ENCODE peak calls at places on chromosomes 3 and 15, in seven cellular contexts. M, D, S, K, O, B and H are unnamed samples. For H3K4me1, the result is how much of the 10 kb centered on the place peaks cover.

GRCh38 chr3:196969660-196970546 is 1.3 kb upstream of the PIGZ start:
- DNase-seq in M (peak), D (peak), S (no peak), K (peak), O (peak), B (peak), H (no peak)

GRCh38 chr3:118436863-118437262 is 597.8 kb downstream of the IGSF11 start:
- DNase-seq in M (no peak), D (no peak), S (no peak), K (no peak), O (no peak), B (no peak), H (no peak)

GRCh38 chr3:16143870-16144568 is 30.5 kb upstream of the GALNT15 start:
- DNase-seq in M (no peak), D (no peak), S (no peak), K (no peak), O (no peak), B (no peak), H (no peak)

GRCh38 chr3:72458365-72458764 is 389.9 kb downstream of the SHQ1 start:
- DNase-seq in M (no peak), D (no peak), S (no peak), K (no peak), O (no peak), B (no peak), H (peak)

GRCh38 chr15:38267416-38268022 is 14.9 kb downstream of the SPRED1 start:
- DNase-seq in M (no peak), D (no peak), S (no peak), K (no peak), O (no peak), B (no peak), H (no peak)

GRCh38 chr3:86221601-86222000 is 769.3 kb downstream of the VGLL3 start:
- DNase-seq in M (no peak), D (no peak), S (no peak), K (no peak), O (no peak), B (no peak), H (no peak)

GRCh38 chr15:52289629-52290081 is 5.9 kb downstream of the MYO5C start:
- DNase-seq in M (no peak), D (no peak), S (no peak), K (peak), O (no peak), B (peak), H (no peak)

GRCh38 chr15:70356919-70357318 is 259.2 kb upstream of the TLE3 start:
- DNase-seq in M (no peak), D (no peak), S (no peak), K (no peak), O (no peak), B (no peak), H (no peak)

GRCh38 chr3:47024932-47025331 is 45.5 kb downstream of the NBEAL2 start:
- DNase-seq in M (no peak), D (no peak), S (no peak), K (no peak), O (no peak), B (no peak), H (no peak)

GRCh38 chr3:56102034-56102433 is 366.2 kb downstream of the ERC2 start:
- DNase-seq in M (no peak), D (no peak), S (no peak), K (no peak), O (no peak), B (no peak), H (no peak)

GRCh38 chr15:81024891-81025290 is 24.2 kb downstream of the TLNRD1 start:
- DNase-seq in M (no peak), D (no peak), S (no peak), K (no peak), O (no peak), B (no peak), H (no peak)

GRCh38 chr3:24773798-24774197 is 279.1 kb upstream of the THRB start:
- DNase-seq in M (peak), D (peak), S (peak), K (no peak), O (no peak), B (peak), H (peak)

GRCh38 chr3:170809975-170810357 is 60.0 kb downstream of the RPL22L1 start:
- DNase-seq in M (no peak), D (no peak), S (no peak), K (no peak), O (no peak), B (no peak), H (no peak)

GRCh38 chr3:170753421-170754344 is 116.3 kb downstream of the RPL22L1 start:
- DNase-seq in M (no peak), D (no peak), S (no peak), K (no peak), O (no peak), B (no peak), H (no peak)

GRCh38 chr3:133377396-133377795 is 22.5 kb upstream of the BFSP2 start:
- DNase-seq in M (no peak), D (peak), S (no peak), K (no peak), O (no peak), B (no peak), H (peak)
- TF ChIP-seq CTCF in M (peak), D (peak), S (no peak), K (peak), O (no peak), B (no peak), H (peak)

GRCh38 chr3:172199850-172200369 is 160.5 kb downstream of the FNDC3B start:
- DNase-seq in M (no peak), D (no peak), S (no peak), K (no peak), O (no peak), B (no peak), H (no peak)

GRCh38 chr3:172195393-172195754 is 156.0 kb downstream of the FNDC3B start:
- DNase-seq in M (no peak), D (no peak), S (no peak), K (no peak), O (no peak), B (no peak), H (no peak)

GRCh38 chr3:172194702-172195392 is 155.5 kb downstream of the FNDC3B start:
- DNase-seq in M (no peak), D (no peak), S (no peak), K (no peak), O (no peak), B (no peak), H (peak)

GRCh38 chr3:172198428-172198827 is 159.1 kb downstream of the FNDC3B start:
- DNase-seq in M (no peak), D (no peak), S (no peak), K (no peak), O (no peak), B (no peak), H (no peak)

GRCh38 chr3:172197344-172197743 is 158.0 kb downstream of the FNDC3B start:
- DNase-seq in M (no peak), D (no peak), S (no peak), K (no peak), O (no peak), B (no peak), H (no peak)
- H3K4me1 ChIP-seq in M (under half), D (under half), S (under half), K (under half), O (under half), B (under half), H (under half)

GRCh38 chr15:25844981-25845680 is 18.0 kb downstream of the ATP10A start:
- DNase-seq in M (no peak), D (peak), S (no peak), K (no peak), O (no peak), B (no peak), H (no peak)
- H3K4me3 ChIP-seq in M (no peak), D (peak), S (no peak), K (no peak), O (no peak), B (no peak), H (no peak)

GRCh38 chr3:150149651-150150051 is 179.0 kb upstream of the PFN2 start:
- DNase-seq in M (no peak), D (no peak), S (no peak), K (no peak), O (no peak), B (no peak), H (no peak)
- TF ChIP-seq CTCF in M (no peak), D (no peak), S (no peak), K (no peak), O (no peak), B (no peak), H (no peak)

GRCh38 chr15:57283774-57284508 is 92.4 kb upstream of the CGNL1 start:
- DNase-seq in M (no peak), D (peak), S (peak), K (no peak), O (no peak), B (no peak), H (no peak)
- H3K4me1 ChIP-seq in M (under half), D (under half), S (under half), K (under half), O (under half), B (under half), H (under half)

DNA sequence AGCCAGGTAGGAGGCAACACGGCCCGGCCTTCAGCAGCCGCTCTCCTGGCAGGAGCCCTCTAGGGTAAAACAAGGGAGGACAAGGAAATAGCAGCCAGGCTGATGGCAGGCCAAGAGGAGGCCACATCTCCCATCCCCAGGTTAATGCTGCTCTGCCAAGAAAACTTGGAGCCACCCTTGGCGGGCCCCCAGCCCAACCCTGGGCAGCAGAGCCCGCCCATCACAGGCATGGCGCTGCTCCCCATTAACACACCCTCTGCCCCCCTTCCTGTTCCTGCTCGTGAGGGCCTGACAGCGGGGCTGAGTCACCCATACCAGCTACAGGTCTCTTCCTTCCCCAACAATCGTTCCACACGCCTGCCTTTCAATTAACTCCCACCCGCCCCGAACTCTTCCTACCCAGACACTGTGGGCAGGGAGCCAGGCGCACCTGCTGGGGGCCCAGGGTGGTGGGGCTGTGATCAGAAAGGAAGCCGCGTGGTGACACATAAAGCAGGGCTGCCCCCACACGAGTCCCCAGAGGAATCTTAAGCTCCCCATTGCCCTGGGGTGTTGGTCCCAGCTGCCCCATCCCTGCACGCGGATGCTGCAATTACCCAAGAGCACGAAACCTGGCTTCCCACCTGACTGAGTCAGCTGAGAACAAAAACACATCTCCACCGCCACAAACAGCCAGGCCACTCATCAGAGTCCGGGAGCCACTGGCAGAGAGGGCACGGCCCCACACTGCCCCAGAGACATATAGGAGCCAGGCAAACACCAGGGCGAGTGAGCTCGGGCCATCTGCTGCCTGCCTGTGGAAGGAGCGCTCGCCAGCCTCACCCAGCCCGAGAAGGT is at the start of gene C15orf62:
- DNase-seq in M (no peak), D (peak), S (peak), K (peak), O (peak), B (no peak), H (no peak)
- H3K4me3 ChIP-seq in M (no peak), D (peak), S (no peak), K (no peak), O (peak), B (no peak), H (no peak)

DNA sequence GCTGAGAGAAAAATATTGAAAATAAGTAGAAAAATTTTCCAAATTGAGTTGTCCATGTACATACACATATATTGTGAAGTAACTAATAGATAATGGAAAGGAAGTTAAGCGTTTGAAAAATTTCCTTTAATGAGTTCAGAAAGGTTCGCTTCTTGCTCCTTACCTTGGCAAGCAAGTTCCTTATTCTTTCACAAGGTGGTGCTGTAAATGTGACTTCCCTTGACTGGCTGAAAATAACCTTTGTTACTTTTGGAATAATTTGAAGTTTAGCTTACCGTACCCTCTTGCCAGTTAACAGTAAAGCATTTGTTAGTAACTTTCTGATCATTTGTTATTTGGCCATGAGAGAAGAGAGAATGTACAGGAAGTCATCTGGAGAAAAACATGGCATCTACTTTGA is 41.6 kb downstream of the PYDC2 start:
- DNase-seq in M (no peak), D (peak), S (no peak), K (no peak), O (no peak), B (no peak), H (peak)
- TF ChIP-seq CTCF in M (peak), D (peak), S (no peak), K (peak), O (no peak), B (no peak), H (peak)

DNA sequence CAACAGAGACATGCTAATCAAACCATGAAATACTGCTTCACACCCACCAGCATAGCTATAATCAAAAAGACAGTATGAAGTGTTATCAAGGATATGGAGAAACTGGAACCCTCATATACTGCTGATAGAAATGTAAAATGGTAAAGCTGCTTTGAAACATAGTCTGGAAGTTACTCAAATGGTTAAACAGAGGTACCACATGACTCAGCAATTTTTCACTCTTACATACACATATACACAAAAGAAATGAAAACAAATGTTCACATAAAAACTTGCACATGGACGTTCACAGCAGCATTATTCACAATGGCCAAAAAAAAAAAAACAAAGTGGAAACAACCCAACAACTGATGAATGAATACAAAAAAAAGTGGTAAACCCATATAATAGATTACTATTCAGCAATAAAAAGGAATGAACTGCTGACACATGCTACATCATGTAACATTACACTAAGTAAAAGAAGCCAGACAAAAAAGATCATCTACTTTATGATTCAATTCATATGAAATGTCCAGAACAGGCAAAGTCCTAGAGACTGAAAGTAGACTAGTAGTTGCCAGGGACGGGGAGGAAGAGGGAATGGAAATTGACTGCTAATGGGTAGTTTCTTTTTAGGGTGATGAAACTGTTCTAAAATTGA is 23.2 kb downstream of the ZNF148 start:
- DNase-seq in M (no peak), D (no peak), S (no peak), K (no peak), O (no peak), B (no peak), H (no peak)
- H3K4me1 ChIP-seq in M (under half), D (under half), S (under half), K (under half), O (under half), B (under half), H (under half)